ENCODE peak calls at places on chromosomes 7 and 10, in six cellular contexts. D, Z, V, U, C and R are unnamed samples.

GRCh38 chr7:73615886-73616285 is 8.4 kb downstream of the MLXIPL start:
- DNase-seq in D (no peak), Z (no peak), V (no peak), U (no peak), C (no peak), R (no peak)

GRCh38 chr7:73433924-73434700 is 534 bp downstream of the FZD9 start:
- DNase-seq in D (no peak), Z (no peak), V (no peak), U (no peak), C (no peak), R (no peak)

GRCh38 chr7:50679218-50680007 is 103.3 kb downstream of the GRB10 start:
- DNase-seq in D (peak; percentile 60), Z (no peak), V (no peak), U (no peak), C (no peak), R (no peak)

GRCh38 chr7:8125680-8126444 is 136.1 kb downstream of the ICA1 start:
- DNase-seq in D (peak; percentile 53), Z (no peak), V (no peak), U (no peak), C (no peak), R (no peak)

GRCh38 chr7:134905375-134905774 is 80.9 kb upstream of the AGBL3 start:
- DNase-seq in D (no peak), Z (no peak), V (peak; percentile 80), U (no peak), C (peak; percentile 87), R (no peak)

GRCh38 chr10:10911471-10911921 is 106.2 kb upstream of the CELF2 start:
- DNase-seq in D (no peak), Z (peak; percentile 55), V (peak; percentile 85), U (peak; percentile 64), C (peak; percentile 90), R (no peak)

GRCh38 chr7:81366546-81366945 is 403.3 kb downstream of the HGF start:
- DNase-seq in D (no peak), Z (no peak), V (no peak), U (no peak), C (no peak), R (no peak)

GRCh38 chr7:69624431-69624830 is 26.2 kb downstream of the AUTS2 start:
- DNase-seq in D (no peak), Z (no peak), V (no peak), U (no peak), C (no peak), R (no peak)

DNA sequence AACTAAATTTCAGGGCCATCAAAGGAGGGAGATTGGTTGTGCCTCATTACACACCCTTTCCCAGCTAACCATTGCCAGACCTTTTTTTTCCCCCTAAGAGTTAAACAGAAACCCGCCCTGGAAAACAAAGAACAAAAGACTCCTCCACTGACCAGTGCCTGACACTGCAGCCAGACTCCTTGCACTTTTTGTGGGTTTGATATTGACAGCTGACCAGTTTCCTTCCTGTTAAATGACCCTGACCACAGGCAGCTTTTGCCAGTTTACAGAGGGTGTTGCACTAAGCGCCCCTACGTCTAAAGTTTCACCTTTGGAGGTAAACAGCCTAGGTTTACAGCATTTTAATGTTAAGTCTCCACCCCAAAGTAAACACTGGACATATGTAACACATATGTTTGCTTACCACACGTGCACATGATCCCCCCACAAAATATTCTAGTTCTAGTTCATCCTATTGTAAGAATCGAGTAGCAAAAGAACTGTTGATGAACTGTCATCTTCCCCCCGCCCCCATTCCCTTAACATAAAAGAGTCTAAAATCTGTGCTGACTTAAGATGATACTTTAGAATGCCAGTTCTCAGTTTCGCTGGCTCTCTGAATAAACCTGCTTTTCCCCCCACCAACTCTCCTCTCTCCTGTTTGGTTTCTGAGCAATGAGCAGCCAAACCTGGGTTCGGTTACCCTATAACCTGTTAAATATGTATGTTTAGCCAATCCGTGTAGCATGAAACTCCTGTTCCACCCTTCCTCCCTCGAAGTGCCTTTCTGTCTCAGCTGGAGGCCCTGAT is 38.0 kb downstream of the FOXI2 start:
- DNase-seq in D (no peak), Z (no peak), V (no peak), U (no peak), C (no peak), R (peak; percentile 11)
- TF ChIP-seq CTCF in D (no peak), Z (no peak), V (no peak), U (no peak), C (no peak), R (no peak)

GRCh38 chr10:43901302-43901701 is 252.6 kb upstream of the ZNF32 start:
- DNase-seq in D (no peak), Z (no peak), V (no peak), U (no peak), C (no peak), R (no peak)
- TF ChIP-seq CTCF in D (no peak), Z (no peak), V (no peak), U (no peak), C (peak; percentile 48), R (no peak)

GRCh38 chr7:96579101-96579500 is 130.5 kb downstream of the SEM1 start:
- DNase-seq in D (no peak), Z (no peak), V (no peak), U (no peak), C (no peak), R (no peak)
- TF ChIP-seq CTCF in D (no peak), Z (no peak), V (no peak), U (no peak), C (no peak), R (no peak)

GRCh38 chr10:92826061-92826460 is 22.3 kb upstream of the EXOC6 start:
- DNase-seq in D (no peak), Z (no peak), V (no peak), U (no peak), C (no peak), R (no peak)

GRCh38 chr10:92826504-92826903 is 21.8 kb upstream of the EXOC6 start:
- DNase-seq in D (no peak), Z (no peak), V (no peak), U (no peak), C (no peak), R (no peak)

GRCh38 chr10:92822060-92822634 is 26.2 kb upstream of the EXOC6 start:
- DNase-seq in D (peak; percentile 19), Z (no peak), V (no peak), U (no peak), C (peak; percentile 73), R (no peak)

GRCh38 chr10:92822964-92823363 is 25.4 kb upstream of the EXOC6 start:
- DNase-seq in D (peak; percentile 23), Z (no peak), V (no peak), U (no peak), C (no peak), R (no peak)
- TF ChIP-seq CTCF in D (no peak), Z (no peak), V (no peak), U (peak; percentile 44), C (peak; percentile 26), R (no peak)

GRCh38 chr7:21427861-21428641 is at the start of gene SP4:
- DNase-seq in D (peak; percentile 96), Z (peak; percentile 62), V (peak; percentile 97), U (peak; percentile 96), C (peak; percentile 88), R (peak; percentile 98)
- TF ChIP-seq CTCF in D (no peak), Z (no peak), V (no peak), U (no peak), C (no peak), R (no peak)

DNA sequence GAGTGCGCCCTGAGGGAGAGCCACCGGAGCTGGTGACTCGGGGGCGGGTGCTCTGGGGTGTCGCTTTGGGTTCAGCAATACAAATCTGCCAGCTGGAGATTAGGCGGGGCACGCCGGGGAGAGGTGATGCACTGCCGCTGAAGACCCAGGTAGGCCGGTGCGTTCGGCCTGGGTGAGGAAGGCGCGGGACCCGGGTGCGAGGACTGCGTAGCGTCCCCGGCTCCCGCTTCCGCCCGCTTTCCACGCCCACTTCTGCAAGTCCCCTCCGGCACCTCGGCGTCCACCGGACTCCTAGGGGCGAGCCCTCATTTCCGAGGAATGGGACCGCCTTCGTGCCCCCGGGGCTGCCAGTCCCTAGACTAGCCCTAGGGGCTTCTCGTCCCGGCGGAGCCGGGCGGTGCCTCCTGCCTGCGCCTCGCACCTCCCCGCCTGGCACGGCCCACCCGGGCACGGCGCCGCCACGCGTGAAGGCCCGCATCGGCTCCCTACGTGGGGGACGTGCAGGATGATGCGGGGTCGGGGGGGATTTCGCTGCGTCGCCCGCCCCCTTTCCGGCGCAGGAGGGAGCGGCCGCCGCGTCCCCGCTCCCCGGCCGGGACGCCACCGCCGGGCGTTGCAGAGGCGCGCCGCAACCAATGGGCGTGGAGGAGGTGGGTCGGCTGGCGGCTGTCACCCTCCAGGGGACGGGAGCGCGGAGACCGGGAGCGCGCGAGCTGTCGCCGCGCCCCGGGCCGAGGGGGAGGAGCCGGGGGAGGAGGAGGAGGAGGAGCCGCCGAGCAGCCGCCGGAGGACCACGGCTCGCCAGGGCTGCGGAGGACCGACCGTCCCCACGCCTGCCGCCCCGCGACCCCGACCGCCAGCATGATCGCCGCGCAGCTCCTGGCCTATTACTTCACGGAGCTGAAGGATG is 40.0 kb downstream of the HK1 start:
- DNase-seq in D (peak; percentile 99), Z (no peak), V (peak; percentile 96), U (peak; percentile 93), C (no peak), R (peak; percentile 91)
- TF ChIP-seq CTCF in D (no peak), Z (no peak), V (no peak), U (peak; percentile 16), C (no peak), R (no peak)

GRCh38 chr10:121662945-121663917 is 65.0 kb upstream of the FGFR2 start:
- DNase-seq in D (no peak), Z (no peak), V (no peak), U (no peak), C (no peak), R (peak; percentile 72)
- TF ChIP-seq CTCF in D (peak; percentile 40), Z (no peak), V (no peak), U (no peak), C (no peak), R (peak; percentile 56)

DNA sequence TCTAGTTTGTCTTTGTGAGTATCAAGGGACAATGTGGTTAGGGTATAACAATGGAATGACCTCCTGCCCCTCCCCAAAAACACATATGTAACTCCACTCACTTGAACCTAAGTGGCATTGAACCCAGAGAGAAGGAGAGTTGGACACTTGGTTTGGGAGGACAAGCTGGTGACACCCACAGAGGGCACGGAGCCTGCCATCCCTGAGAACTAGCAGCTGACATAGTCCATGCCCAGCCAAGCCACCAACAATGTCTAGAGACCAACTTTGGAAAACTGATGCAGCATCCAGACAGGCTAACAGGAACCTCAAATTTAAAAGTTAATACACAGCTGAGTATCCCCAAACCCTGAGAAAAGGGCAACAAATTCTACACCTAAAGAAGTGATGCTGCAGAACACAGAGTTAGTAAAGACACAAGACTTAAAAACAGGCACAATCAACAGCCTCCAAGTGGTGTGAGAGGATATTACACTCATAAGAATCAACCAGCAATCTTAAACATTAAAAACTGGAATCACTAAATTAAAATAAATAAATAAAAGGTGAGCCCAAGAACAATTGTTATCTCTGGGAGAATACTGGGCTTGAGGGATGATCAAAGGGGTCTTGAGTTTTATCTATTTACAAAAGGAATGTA is 27.2 kb downstream of the NUDCD3 start:
- DNase-seq in D (no peak), Z (no peak), V (no peak), U (no peak), C (no peak), R (no peak)
- TF ChIP-seq CTCF in D (peak; percentile 28), Z (no peak), V (no peak), U (no peak), C (peak; percentile 35), R (peak; percentile 64)